ENCODE peak calls at places on chromosomes 5 and 9, in eight cellular contexts. F is uterus; C is thyroid gland; O is heart right ventricle; H is gastrocnemius medialis; S is Peyer's patch; J is PC-3; A is effector memory CD4-positive, alpha-beta T cell. W is an unnamed sample.

GRCh38 chr9:125861405-125862063 is 114.4 kb downstream of the PBX3 start:
- DNase-seq in F (no peak), C (no peak), O (no peak), H (no peak), S (no peak), J (no peak), A (no peak), W (no peak)

GRCh38 chr9:120929392-120929791 is 2.8 kb upstream of the TRAF1 start:
- DNase-seq in F (no peak), C (peak; percentile 27), O (no peak), H (no peak), S (no peak), J (no peak), A (no peak), W (no peak)

GRCh38 chr9:126583134-126583760 is 30.5 kb upstream of the LMX1B start:
- DNase-seq in F (no peak), C (peak; percentile 41), O (no peak), H (no peak), S (no peak), J (no peak), A (no peak), W (no peak)

GRCh38 chr9:69045821-69046220 is 10.3 kb downstream of the FXN start:
- DNase-seq in F (no peak), C (no peak), O (no peak), H (no peak), S (no peak), J (no peak), A (no peak), W (no peak)

GRCh38 chr5:96090205-96090604 is 128.6 kb upstream of the ELL2 start:
- DNase-seq in F (no peak), C (no peak), O (no peak), H (no peak), S (no peak), J (no peak), A (no peak), W (no peak)

GRCh38 chr9:88418025-88418424 is 29.8 kb downstream of the SPIN1 start:
- DNase-seq in F (no peak), C (no peak), O (no peak), H (no peak), S (no peak), J (no peak), A (no peak), W (no peak)

GRCh38 chr9:105500108-105500766 is 52.4 kb downstream of the FSD1L start:
- DNase-seq in F (no peak), C (no peak), O (no peak), H (no peak), S (no peak), J (no peak), A (no peak), W (no peak)

GRCh38 chr5:159067201-159067600 is 32.5 kb downstream of the EBF1 start:
- DNase-seq in F (no peak), C (no peak), O (no peak), H (no peak), S (no peak), J (no peak), A (no peak), W (no peak)

GRCh38 chr5:75192804-75193203 is 43.9 kb downstream of the ANKRD31 start:
- DNase-seq in F (no peak), C (no peak), O (no peak), H (no peak), S (no peak), J (no peak), A (no peak), W (no peak)

GRCh38 chr5:179793470-179794139 is at the start of gene LTC4S:
- DNase-seq in F (peak; percentile 85), C (peak; percentile 82), O (peak; percentile 84), H (peak; percentile 56), S (peak; percentile 86), J (no peak), A (peak; percentile 42), W (no peak)

GRCh38 chr9:7212101-7212500 is 454.3 kb downstream of the KDM4C start:
- DNase-seq in F (no peak), C (no peak), O (no peak), H (no peak), S (no peak), J (no peak), A (no peak), W (no peak)

GRCh38 chr5:178223828-178224335 is 8.7 kb downstream of the PHYKPL start:
- DNase-seq in F (no peak), C (peak; percentile 86), O (no peak), H (no peak), S (no peak), J (no peak), A (no peak), W (no peak)

GRCh38 chr5:40220260-40220659 is 459.5 kb upstream of the PTGER4 start:
- DNase-seq in F (no peak), C (peak; percentile 66), O (no peak), H (no peak), S (no peak), J (no peak), A (no peak), W (no peak)

GRCh38 chr9:3239240-3239639 is 286.6 kb downstream of the RFX3 start:
- DNase-seq in F (no peak), C (no peak), O (no peak), H (no peak), S (no peak), J (no peak), A (no peak), W (no peak)

GRCh38 chr9:3240651-3241268 is 285.0 kb downstream of the RFX3 start:
- DNase-seq in F (peak; percentile 40), C (peak; percentile 88), O (peak; percentile 52), H (peak; percentile 15), S (peak; percentile 83), J (peak; percentile 70), A (peak; percentile 15), W (peak; percentile 18)

GRCh38 chr9:3237121-3237520 is 288.7 kb downstream of the RFX3 start:
- DNase-seq in F (no peak), C (no peak), O (no peak), H (no peak), S (no peak), J (peak; percentile 30), A (no peak), W (no peak)

GRCh38 chr9:3235497-3235896 is 290.3 kb downstream of the RFX3 start:
- DNase-seq in F (no peak), C (no peak), O (no peak), H (no peak), S (no peak), J (no peak), A (no peak), W (no peak)

DNA sequence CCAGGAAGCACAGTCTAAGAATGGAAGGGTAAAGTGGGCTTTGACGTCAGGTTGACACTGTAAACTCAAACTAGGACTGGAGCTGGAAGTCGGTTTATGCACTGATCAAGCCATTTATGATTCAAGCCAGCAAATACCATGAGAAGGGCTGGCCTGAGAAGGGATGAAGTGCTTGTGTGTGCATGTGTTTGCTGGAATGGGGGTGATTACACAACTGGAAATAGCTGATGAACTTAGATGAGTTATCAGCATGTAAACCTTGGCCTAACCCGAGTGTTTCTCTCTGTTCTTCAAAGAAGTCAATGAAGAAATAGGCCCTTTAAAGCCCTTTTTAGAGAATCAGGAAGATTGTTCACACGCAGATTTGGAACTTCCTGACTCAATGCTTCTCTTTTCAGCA is 287.6 kb downstream of the RFX3 start:
- DNase-seq in F (no peak), C (no peak), O (no peak), H (no peak), S (no peak), J (no peak), A (no peak), W (no peak)
- H3K9me3 ChIP-seq in F (no peaks in the 10 kb centered on the region), C (no peaks in the 10 kb centered on the region), O (no peaks in the 10 kb centered on the region), H (no peaks in the 10 kb centered on the region), S (no peaks in the 10 kb centered on the region), J (no peaks in the 10 kb centered on the region), A (no peaks in the 10 kb centered on the region), W (no peaks in the 10 kb centered on the region)

GRCh38 chr5:13606051-13606450 is 338.4 kb downstream of the DNAH5 start:
- DNase-seq in F (no peak), C (no peak), O (no peak), H (no peak), S (no peak), J (peak; percentile 97), A (no peak), W (no peak)
- H3K9me3 ChIP-seq in F (no peaks in the 10 kb centered on the region), C (no peaks in the 10 kb centered on the region), O (no peaks in the 10 kb centered on the region), H (no peaks in the 10 kb centered on the region), S (no peaks in the 10 kb centered on the region), J (no peaks in the 10 kb centered on the region), A (no peaks in the 10 kb centered on the region), W (no peaks in the 10 kb centered on the region)

GRCh38 chr9:137987244-137988030 is 109.9 kb downstream of the CACNA1B start:
- DNase-seq in F (no peak), C (no peak), O (no peak), H (no peak), S (peak; percentile 24), J (no peak), A (no peak), W (no peak)

GRCh38 chr9:137988701-137989100 is 111.1 kb downstream of the CACNA1B start:
- DNase-seq in F (no peak), C (no peak), O (no peak), H (no peak), S (no peak), J (no peak), A (no peak), W (no peak)

GRCh38 chr9:137988051-137988450 is 110.5 kb downstream of the CACNA1B start:
- DNase-seq in F (no peak), C (no peak), O (no peak), H (no peak), S (peak; percentile 23), J (no peak), A (no peak), W (no peak)

GRCh38 chr9:137989999-137990715 is 112.6 kb downstream of the CACNA1B start:
- DNase-seq in F (no peak), C (no peak), O (no peak), H (no peak), S (peak; percentile 25), J (no peak), A (no peak), W (no peak)

GRCh38 chr9:137989156-137989555 is 111.6 kb downstream of the CACNA1B start:
- DNase-seq in F (no peak), C (no peak), O (no peak), H (no peak), S (peak; percentile 36), J (no peak), A (no peak), W (no peak)
- H3K9me3 ChIP-seq in F (no peaks in the 10 kb centered on the region), C (no peaks in the 10 kb centered on the region), O (no peaks in the 10 kb centered on the region), H (no peaks in the 10 kb centered on the region), S (no peaks in the 10 kb centered on the region), J (no peaks in the 10 kb centered on the region), A (no peaks in the 10 kb centered on the region), W (no peaks in the 10 kb centered on the region)

GRCh38 chr9:98852463-98852735 is 44.9 kb downstream of the GALNT12 start:
- DNase-seq in F (no peak), C (no peak), O (no peak), H (no peak), S (no peak), J (no peak), A (no peak), W (no peak)

GRCh38 chr9:98850851-98851729 is 43.6 kb downstream of the GALNT12 start:
- DNase-seq in F (no peak), C (no peak), O (no peak), H (no peak), S (no peak), J (no peak), A (no peak), W (no peak)

GRCh38 chr9:98852961-98853360 is 45.5 kb downstream of the GALNT12 start:
- DNase-seq in F (no peak), C (peak; percentile 70), O (no peak), H (no peak), S (no peak), J (peak; percentile 5), A (no peak), W (no peak)

GRCh38 chr9:98854206-98854756 is 46.8 kb downstream of the GALNT12 start:
- DNase-seq in F (no peak), C (no peak), O (no peak), H (no peak), S (no peak), J (no peak), A (no peak), W (no peak)

GRCh38 chr9:98851730-98852462 is 44.4 kb downstream of the GALNT12 start:
- DNase-seq in F (no peak), C (no peak), O (no peak), H (no peak), S (no peak), J (peak; percentile 23), A (no peak), W (no peak)
- H3K9me3 ChIP-seq in F (no peaks in the 10 kb centered on the region), C (no peaks in the 10 kb centered on the region), O (no peaks in the 10 kb centered on the region), H (no peaks in the 10 kb centered on the region), S (no peaks in the 10 kb centered on the region), J (no peaks in the 10 kb centered on the region), A (no peaks in the 10 kb centered on the region), W (no peaks in the 10 kb centered on the region)